ENCODE peak calls at places on chromosomes 4 and X, in eight cellular contexts. N is SK-N-SH, S is GM23338, I is suprapubic skin, G is GM12891, Q is K562, Y is spleen, F is GM12892. R is an unnamed sample.

GRCh38 chr4:128394778-128395177 is 107.2 kb upstream of the PGRMC2 start:
- DNase-seq in N (no peak), S (no peak), I (no peak), G (no peak), Q (no peak), Y (no peak), F (no peak), R (no peak)

GRCh38 chrX:109485470-109486340 is 3.8 kb upstream of the GUCY2F start:
- DNase-seq in N (peak), S (peak), I (peak), G (no peak), Q (peak), Y (peak), F (no peak), R (peak)

GRCh38 chr4:15011166-15011565 is 8.9 kb downstream of the CPEB2 start:
- DNase-seq in N (no peak), S (no peak), I (no peak), G (no peak), Q (no peak), Y (no peak), F (no peak), R (no peak)

GRCh38 chr4:168541608-168541953 is 44.7 kb downstream of the PALLD start:
- DNase-seq in N (no peak), S (no peak), I (no peak), G (no peak), Q (no peak), Y (no peak), F (no peak), R (peak)

GRCh38 chrX:51461053-51462050 is 35.0 kb downstream of the NUDT11 start:
- DNase-seq in N (peak), S (peak), I (no peak), G (no peak), Q (peak), Y (no peak), F (no peak), R (peak)

GRCh38 chrX:25206761-25207160 is 191.0 kb upstream of the ARX start:
- DNase-seq in N (no peak), S (no peak), I (no peak), G (no peak), Q (no peak), Y (no peak), F (no peak), R (no peak)

GRCh38 chr4:179836179-179837075 is 2394.2 kb upstream of the AGA start:
- DNase-seq in N (no peak), S (no peak), I (no peak), G (no peak), Q (no peak), Y (no peak), F (no peak), R (no peak)

GRCh38 chrX:63754141-63754859 is 30.7 kb downstream of the ARHGEF9 start:
- DNase-seq in N (no peak), S (no peak), I (no peak), G (no peak), Q (no peak), Y (no peak), F (no peak), R (no peak)

GRCh38 chr4:13092702-13093101 is 391.4 kb downstream of the RAB28 start:
- DNase-seq in N (no peak), S (no peak), I (no peak), G (no peak), Q (no peak), Y (no peak), F (no peak), R (no peak)

GRCh38 chr4:152095701-152096070 is 334.9 kb upstream of the GATB start:
- DNase-seq in N (no peak), S (no peak), I (no peak), G (no peak), Q (no peak), Y (no peak), F (no peak), R (no peak)

GRCh38 chr4:41575665-41576064 is 37.7 kb downstream of the LIMCH1 start:
- DNase-seq in N (no peak), S (peak), I (no peak), G (no peak), Q (no peak), Y (no peak), F (no peak), R (no peak)

GRCh38 chr4:88737304-88738015 is 39.8 kb upstream of the NAP1L5 start:
- DNase-seq in N (no peak), S (peak), I (no peak), G (peak), Q (no peak), Y (no peak), F (no peak), R (no peak)

GRCh38 chr4:158796370-158797140 is 27.7 kb downstream of the FNIP2 start:
- DNase-seq in N (no peak), S (no peak), I (no peak), G (no peak), Q (no peak), Y (no peak), F (no peak), R (no peak)

GRCh38 chr4:141567326-141567915 is 69.0 kb upstream of the IL15 start:
- DNase-seq in N (no peak), S (no peak), I (no peak), G (no peak), Q (no peak), Y (no peak), F (no peak), R (no peak)

GRCh38 chr4:23455482-23455881 is 434.4 kb downstream of the PPARGC1A start:
- DNase-seq in N (no peak), S (peak), I (no peak), G (no peak), Q (no peak), Y (no peak), F (no peak), R (no peak)

GRCh38 chrX:120463241-120463640 is 5.9 kb downstream of the LAMP2 start:
- DNase-seq in N (no peak), S (no peak), I (no peak), G (no peak), Q (no peak), Y (no peak), F (no peak), R (no peak)

GRCh38 chr4:66430856-66431255 is 760.6 kb upstream of the EPHA5 start:
- DNase-seq in N (no peak), S (no peak), I (no peak), G (no peak), Q (no peak), Y (no peak), F (no peak), R (no peak)

GRCh38 chr4:10086506-10087120 is 30.0 kb downstream of the WDR1 start:
- DNase-seq in N (peak), S (no peak), I (peak), G (no peak), Q (no peak), Y (peak), F (no peak), R (no peak)

GRCh38 chrX:149807747-149808458 is 26.2 kb downstream of the MAGEA9 start:
- DNase-seq in N (no peak), S (no peak), I (no peak), G (no peak), Q (no peak), Y (no peak), F (no peak), R (no peak)

GRCh38 chrX:153494541-153495361 is at the start of gene BGN:
- DNase-seq in N (peak), S (peak), I (no peak), G (no peak), Q (peak), Y (no peak), F (no peak), R (no peak)

GRCh38 chr4:5635826-5636196 is 72.5 kb downstream of the EVC2 start:
- DNase-seq in N (no peak), S (no peak), I (no peak), G (no peak), Q (no peak), Y (no peak), F (no peak), R (no peak)

GRCh38 chr4:4387531-4388311 is 819 bp downstream of the NSG1 start:
- DNase-seq in N (peak), S (peak), I (no peak), G (no peak), Q (no peak), Y (no peak), F (no peak), R (no peak)

GRCh38 chrX:44428989-44429627 is 85.6 kb upstream of the EFHC2 start:
- DNase-seq in N (no peak), S (no peak), I (no peak), G (no peak), Q (no peak), Y (no peak), F (no peak), R (no peak)

GRCh38 chr4:152709675-152710438 is 30.1 kb upstream of the TMEM154 start:
- DNase-seq in N (no peak), S (peak), I (no peak), G (no peak), Q (no peak), Y (no peak), F (no peak), R (no peak)

GRCh38 chr4:76897522-76898384 is at the start of gene SOWAHB:
- DNase-seq in N (peak), S (peak), I (peak), G (peak), Q (no peak), Y (no peak), F (peak), R (peak)
- TF ChIP-seq POLR2AphosphoS5 in N (no peak), S (peak), I (no peak), G (no peak), Q (no peak), Y (no peak), F (no peak), R (peak)

GRCh38 chr4:86815653-86816052 is 33.5 kb downstream of the SLC10A6 start:
- DNase-seq in N (no peak), S (no peak), I (no peak), G (no peak), Q (no peak), Y (no peak), F (no peak), R (no peak)

GRCh38 chr4:86818211-86818610 is 31.0 kb downstream of the SLC10A6 start:
- DNase-seq in N (no peak), S (no peak), I (no peak), G (no peak), Q (no peak), Y (no peak), F (no peak), R (no peak)

GRCh38 chr4:86816463-86817107 is 32.6 kb downstream of the SLC10A6 start:
- DNase-seq in N (peak), S (no peak), I (peak), G (no peak), Q (no peak), Y (no peak), F (no peak), R (no peak)

GRCh38 chr4:86822136-86822535 is 27.0 kb downstream of the SLC10A6 start:
- DNase-seq in N (no peak), S (no peak), I (no peak), G (no peak), Q (no peak), Y (no peak), F (no peak), R (no peak)

GRCh38 chr4:86818845-86819244 is 30.3 kb downstream of the SLC10A6 start:
- DNase-seq in N (no peak), S (peak), I (no peak), G (no peak), Q (peak), Y (no peak), F (no peak), R (no peak)
- TF ChIP-seq POLR2AphosphoS5 in N (no peak), S (no peak), I (no peak), G (no peak), Q (no peak), Y (no peak), F (no peak), R (no peak)

GRCh38 chr4:186680649-186681048 is 43.0 kb downstream of the FAT1 start:
- DNase-seq in N (no peak), S (no peak), I (no peak), G (no peak), Q (no peak), Y (no peak), F (no peak), R (no peak)

GRCh38 chr4:186676531-186677158 is 47.0 kb downstream of the FAT1 start:
- DNase-seq in N (no peak), S (peak), I (no peak), G (no peak), Q (no peak), Y (no peak), F (no peak), R (no peak)
- TF ChIP-seq POLR2AphosphoS5 in N (no peak), S (no peak), I (no peak), G (no peak), Q (no peak), Y (no peak), F (no peak), R (no peak)

DNA sequence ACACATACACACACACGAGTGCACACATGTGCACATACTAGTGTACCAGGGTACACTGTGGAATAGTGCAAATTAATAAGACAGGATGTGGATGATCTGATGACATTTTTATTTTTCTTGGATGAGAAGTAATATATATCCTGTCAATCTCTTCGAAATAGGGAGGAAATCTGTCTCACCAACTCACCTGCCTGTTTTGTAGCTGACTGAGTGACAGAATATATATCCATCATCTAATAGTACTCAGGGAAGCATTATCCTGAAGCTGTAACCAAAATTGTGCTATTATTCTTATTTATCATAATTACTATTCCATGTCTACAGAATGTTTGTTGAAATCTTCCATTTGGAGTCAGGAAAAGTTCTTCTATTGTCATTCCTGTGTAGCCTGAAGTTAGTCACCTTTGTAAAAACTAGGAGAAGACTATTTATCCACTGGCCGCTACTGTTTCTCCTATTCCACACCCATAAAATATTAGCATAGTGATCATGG is 888.0 kb downstream of the TRAM1L1 start:
- DNase-seq in N (no peak), S (no peak), I (no peak), G (no peak), Q (no peak), Y (no peak), F (no peak), R (no peak)
- TF ChIP-seq POLR2AphosphoS5 in N (no peak), S (no peak), I (no peak), G (no peak), Q (no peak), Y (no peak), F (no peak), R (no peak)

GRCh38 chr4:82372874-82373815 is 646 bp downstream of the HNRNPD start:
- DNase-seq in N (peak), S (peak), I (peak), G (peak), Q (peak), Y (peak), F (peak), R (peak)
- TF ChIP-seq POLR2AphosphoS5 in N (peak), S (no peak), I (no peak), G (no peak), Q (peak), Y (peak), F (peak), R (peak)

DNA sequence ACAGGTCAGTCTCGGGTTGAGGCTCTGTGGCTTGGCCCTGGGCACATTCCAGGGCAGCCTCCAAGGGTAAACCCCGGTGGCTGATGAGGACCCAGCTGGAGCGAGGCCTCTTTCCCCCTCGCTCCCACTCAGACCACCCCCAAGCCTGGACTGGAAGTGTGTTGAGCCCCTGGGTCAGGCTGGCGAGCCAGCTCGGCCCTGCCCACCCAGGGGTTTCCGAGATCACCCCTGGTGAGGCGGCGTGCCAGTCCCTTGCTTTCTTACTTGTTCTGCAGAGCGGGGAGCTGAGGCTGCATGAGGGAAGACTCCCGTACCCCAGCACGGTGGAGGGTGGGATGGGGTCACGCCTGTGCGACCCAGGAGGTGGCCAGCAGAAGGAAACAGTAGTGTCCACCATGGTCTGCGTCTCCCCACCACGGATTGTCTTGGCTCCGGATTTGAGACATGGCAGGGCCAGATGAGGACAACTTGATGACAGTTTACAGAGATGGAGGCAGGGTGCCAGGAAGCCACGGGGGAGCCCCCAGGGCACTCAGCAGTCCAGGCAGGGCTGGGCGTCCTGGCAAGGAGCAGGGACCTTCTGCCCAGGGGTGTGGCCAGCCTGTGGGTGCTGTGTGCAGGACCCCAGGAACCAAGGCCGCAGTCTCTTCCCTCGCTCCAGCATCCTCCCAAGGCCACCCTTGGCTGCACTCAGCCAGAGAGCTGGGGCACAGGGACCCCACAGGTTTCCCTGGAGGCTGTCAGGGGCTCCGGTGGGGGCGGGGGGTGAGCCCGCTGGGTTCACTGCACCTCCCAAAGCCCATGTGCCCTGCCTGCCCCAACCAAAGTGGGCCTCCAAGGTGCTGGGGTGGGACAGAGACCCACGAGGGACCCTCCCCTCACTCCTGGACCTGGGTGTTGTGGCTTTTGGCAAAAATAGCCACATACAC is 6.6 kb upstream of the FGFRL1 start:
- DNase-seq in N (no peak), S (no peak), I (no peak), G (no peak), Q (no peak), Y (no peak), F (no peak), R (no peak)
- TF ChIP-seq POLR2AphosphoS5 in N (no peak), S (no peak), I (no peak), G (no peak), Q (no peak), Y (no peak), F (no peak), R (no peak)

R was measured in HCT116.